ENCODE peak calls at places on chromosomes 11 and 22, in seven cellular contexts. A, J, C, S, H, G and R are unnamed samples.

GRCh38 chr11:104106136-104106754 is 57.7 kb downstream of the PDGFD start:
- DNase-seq in A (no peak), J (no peak), S (no peak), G (no peak), H (no peak), C (no peak), R (no peak)

GRCh38 chr22:39256979-39257378 is 12.2 kb upstream of the PDGFB start:
- DNase-seq in J (no peak), S (no peak), G (no peak), H (no peak), C (no peak), A (no peak), R (no peak)

GRCh38 chr11:121721961-121722360 is 269.2 kb upstream of the SORL1-AS1 start:
- DNase-seq in S (no peak), A (no peak), G (no peak), C (no peak), J (no peak), H (peak; percentile 72), R (no peak)

GRCh38 chr22:27987557-27987956 is 68.5 kb upstream of the PITPNB start:
- DNase-seq in C (no peak), H (peak; percentile 42), G (no peak), A (no peak), J (no peak), S (no peak), R (no peak)

GRCh38 chr11:95084509-95084908 is 5.1 kb upstream of the ENDOD1 start:
- DNase-seq in C (no peak), G (no peak), J (no peak), S (no peak), A (no peak), H (no peak), R (no peak)

GRCh38 chr11:17744151-17744940 is 9.8 kb downstream of the KCNC1 start:
- DNase-seq in S (no peak), H (peak; percentile 49), C (no peak), J (no peak), G (no peak), A (no peak), R (no peak)

GRCh38 chr22:39699631-39700348 is 129.2 kb downstream of the CACNA1I start:
- DNase-seq in G (no peak), H (no peak), C (no peak), A (no peak), J (no peak), S (no peak), R (no peak)

GRCh38 chr11:94638902-94639373 is 71.8 kb downstream of the PIWIL4 start:
- DNase-seq in A (no peak), S (no peak), C (no peak), G (no peak), H (no peak), J (no peak), R (no peak)

GRCh38 chr22:39663751-39664150 is 93.2 kb downstream of the CACNA1I start:
- DNase-seq in H (no peak), J (no peak), S (no peak), C (no peak), A (no peak), G (no peak), R (no peak)

GRCh38 chr22:44351685-44352377 is 39.1 kb upstream of the SHISAL1 start:
- DNase-seq in A (no peak), J (peak; percentile 54), G (no peak), C (peak; percentile 62), H (peak; percentile 89), S (peak; percentile 89), R (no peak)